ENCODE peak calls at places on chromosomes 13 and 19, in four cellular contexts. F is B cell, M is fibroblast of gingiva, L is iris pigment epithelial cell. Z is an unnamed sample.

GRCh38 chr19:56217039-56217949 is 15.2 kb downstream of the ZSCAN5C start:
- DNase-seq in F (peak; percentile 3), M (peak; percentile 9), L (peak; percentile 41), Z (no peak)

GRCh38 chr13:32038353-32038752 is 6.8 kb downstream of the FRY start:
- DNase-seq in L (no peak), F (no peak), M (no peak), Z (no peak)

GRCh38 chr19:38388310-38389100 is at the start of gene SPRED3:
- DNase-seq in M (peak; percentile 59), F (no peak), L (peak; percentile 78), Z (no peak)

GRCh38 chr19:48271531-48272151 is 1.8 kb downstream of the ZNF114 start:
- DNase-seq in M (peak; percentile 45), L (peak; percentile 39), F (peak; percentile 47), Z (no peak)

GRCh38 chr13:98719527-98720250 is 32.8 kb downstream of the SLC15A1 start:
- DNase-seq in L (no peak), M (no peak), F (no peak), Z (no peak)

GRCh38 chr13:73715114-73715909 is 418.9 kb downstream of the KLF12 start:
- DNase-seq in L (no peak), F (peak; percentile 6), M (no peak), Z (no peak)

GRCh38 chr13:92187378-92187989 is 789.1 kb downstream of the GPC5 start:
- DNase-seq in F (peak; percentile 34), M (peak; percentile 2), L (peak; percentile 34), Z (no peak)

GRCh38 chr13:109196896-109197295 is 567.5 kb downstream of the MYO16 start:
- DNase-seq in L (no peak), F (no peak), M (no peak), Z (no peak)

GRCh38 chr19:38785187-38785699 is 3.8 kb upstream of the LGALS7B start:
- DNase-seq in M (no peak), L (no peak), F (no peak), Z (no peak)

GRCh38 chr13:26222523-26223046 is 471 bp upstream of the RNF6 start:
- DNase-seq in F (no peak), L (no peak), M (no peak), Z (no peak)

GRCh38 chr13:112443191-112444000 is 67.2 kb downstream of the SPACA7 start:
- DNase-seq in L (no peak), M (no peak), F (no peak), Z (no peak)

GRCh38 chr13:64684108-64684507 is 2546.0 kb downstream of the PCDH9 start:
- DNase-seq in L (no peak), F (no peak), M (no peak), Z (no peak)

GRCh38 chr19:56727731-56728130 is 56.2 kb upstream of the ZNF835 start:
- DNase-seq in M (no peak), L (no peak), F (no peak), Z (no peak)

GRCh38 chr13:51380269-51380668 is 40.8 kb downstream of the SERPINE3 start:
- DNase-seq in F (no peak), L (peak; percentile 76), M (peak; percentile 18), Z (no peak)

GRCh38 chr19:11873762-11874161 is 13.8 kb upstream of the ZNF69 start:
- DNase-seq in L (no peak), M (no peak), F (no peak), Z (no peak)

GRCh38 chr19:58305932-58306323 is 751 bp downstream of the ERVK3-1 start:
- DNase-seq in L (peak; percentile 27), F (peak; percentile 33), M (no peak), Z (no peak)

GRCh38 chr19:28234637-28235036 is 978.3 kb downstream of the UQCRFS1 start:
- DNase-seq in F (no peak), M (no peak), L (no peak), Z (no peak)

GRCh38 chr13:111919286-111919685 is 147.7 kb upstream of the SOX1 start:
- DNase-seq in F (no peak), L (no peak), M (no peak), Z (no peak)

GRCh38 chr13:24614306-24615080 is 65.7 kb upstream of the ATP12A start:
- DNase-seq in F (no peak), M (no peak), L (no peak), Z (no peak)

GRCh38 chr13:106597759-106598395 is 29.9 kb upstream of the ARGLU1 start:
- DNase-seq in F (no peak), L (no peak), M (no peak), Z (no peak)

GRCh38 chr13:92838786-92839185 is 387.8 kb upstream of the GPC6 start:
- DNase-seq in M (peak; percentile 89), F (no peak), L (peak; percentile 89), Z (no peak)

GRCh38 chr13:46721054-46721453 is 75.9 kb downstream of the ESD start:
- DNase-seq in L (peak; percentile 57), M (peak; percentile 36), F (peak; percentile 64), Z (no peak)

GRCh38 chr13:37175996-37176395 is 70.5 kb upstream of the CSNK1A1L start:
- DNase-seq in M (peak; percentile 93), F (no peak), L (peak; percentile 98), Z (no peak)

GRCh38 chr13:46961719-46962118 is 64.9 kb upstream of the HTR2A start:
- DNase-seq in L (peak; percentile 70), F (no peak), M (peak; percentile 66), Z (no peak)

GRCh38 chr19:5103061-5103701 is 134.3 kb downstream of the KDM4B start:
- DNase-seq in F (no peak), M (peak; percentile 48), L (peak; percentile 18), Z (no peak)